ENCODE peak calls at places on chromosomes 5 and 9, in six cellular contexts. O, X, E, V, S and T are unnamed samples.
A peak's percentile ranks its signal among the peaks of the same experiment; 100 is the strongest.

GRCh38 chr5:12911156-12911555 is 1006.9 kb upstream of the CTNND2 start:
- DNase-seq in O (no peak), V (no peak), S (no peak), X (peak; percentile 15), E (no peak), T (no peak)

GRCh38 chr5:167767775-167768174 is 523.7 kb upstream of the WWC1 start:
- DNase-seq in V (no peak), O (no peak), E (no peak), S (no peak), X (peak; percentile 49), T (no peak)

GRCh38 chr9:121604242-121604641 is 47.2 kb upstream of the DAB2IP start:
- DNase-seq in S (peak; percentile 65), O (peak; percentile 61), X (peak; percentile 18), E (no peak), V (no peak), T (no peak)

GRCh38 chr5:158287643-158288228 is 428.8 kb upstream of the CLINT1 start:
- DNase-seq in X (peak; percentile 95), V (no peak), E (peak; percentile 86), S (no peak), O (no peak), T (no peak)

GRCh38 chr9:114072181-114073140 is 5.6 kb downstream of the AMBP start:
- DNase-seq in X (peak; percentile 52), S (no peak), E (no peak), O (peak; percentile 49), V (no peak), T (no peak)

GRCh38 chr5:104412649-104413240 is 850.2 kb upstream of the NUDT12 start:
- DNase-seq in O (peak; percentile 77), S (peak; percentile 52), E (peak; percentile 57), X (peak; percentile 42), V (peak; percentile 0), T (no peak)

GRCh38 chr5:142817961-142818431 is 47.8 kb downstream of the ARHGAP26 start:
- DNase-seq in O (no peak), X (no peak), S (no peak), V (no peak), E (no peak), T (no peak)

GRCh38 chr5:162217037-162217436 is 149.5 kb downstream of the GABRG2 start:
- DNase-seq in S (no peak), O (no peak), E (no peak), X (no peak), V (no peak), T (no peak)

GRCh38 chr9:124403246-124403645 is 12.0 kb downstream of the PSMB7 start:
- DNase-seq in E (no peak), V (no peak), X (no peak), O (no peak), S (no peak), T (no peak)

GRCh38 chr5:1720396-1721110 is 79.1 kb downstream of the MRPL36 start:
- DNase-seq in O (no peak), S (no peak), E (no peak), X (no peak), V (no peak), T (no peak)

GRCh38 chr9:130756460-130757152 is 63.0 kb downstream of the EXOSC2 start:
- DNase-seq in E (no peak), S (no peak), X (no peak), V (no peak), O (peak; percentile 27), T (no peak)

GRCh38 chr9:33082135-33082534 is 5.7 kb upstream of the SMU1 start:
- DNase-seq in E (no peak), V (no peak), S (no peak), X (no peak), O (no peak), T (no peak)

GRCh38 chr9:34405719-34406118 is 29.0 kb upstream of the MYORG start:
- DNase-seq in X (peak; percentile 81), S (no peak), O (no peak), E (peak; percentile 42), V (no peak), T (no peak)

GRCh38 chr5:120146787-120147186 is 317.3 kb upstream of the PRR16 start:
- DNase-seq in S (no peak), E (no peak), X (peak; percentile 33), O (no peak), V (no peak), T (no peak)

GRCh38 chr5:53167836-53168235 is 58.3 kb upstream of the MOCS2 start:
- DNase-seq in O (no peak), V (no peak), S (no peak), E (no peak), X (peak; percentile 24), T (no peak)

GRCh38 chr5:177997846-177998245 is 1.8 kb upstream of the PROP1 start:
- DNase-seq in S (no peak), O (no peak), V (no peak), X (no peak), E (no peak), T (no peak)

GRCh38 chr5:96661101-96661840 is 905 bp upstream of the CAST start:
- DNase-seq in E (peak; percentile 35), V (no peak), O (peak; percentile 32), S (peak; percentile 16), X (peak; percentile 55), T (peak; percentile 37)

GRCh38 chr9:131370638-131371037 is 23.2 kb upstream of the PRRC2B start:
- DNase-seq in O (no peak), S (no peak), X (no peak), V (no peak), E (no peak), T (no peak)

GRCh38 chr9:74577956-74578355 is 80.8 kb downstream of the RORB start:
- DNase-seq in V (no peak), E (no peak), X (no peak), O (peak; percentile 51), S (no peak), T (no peak)

DNA sequence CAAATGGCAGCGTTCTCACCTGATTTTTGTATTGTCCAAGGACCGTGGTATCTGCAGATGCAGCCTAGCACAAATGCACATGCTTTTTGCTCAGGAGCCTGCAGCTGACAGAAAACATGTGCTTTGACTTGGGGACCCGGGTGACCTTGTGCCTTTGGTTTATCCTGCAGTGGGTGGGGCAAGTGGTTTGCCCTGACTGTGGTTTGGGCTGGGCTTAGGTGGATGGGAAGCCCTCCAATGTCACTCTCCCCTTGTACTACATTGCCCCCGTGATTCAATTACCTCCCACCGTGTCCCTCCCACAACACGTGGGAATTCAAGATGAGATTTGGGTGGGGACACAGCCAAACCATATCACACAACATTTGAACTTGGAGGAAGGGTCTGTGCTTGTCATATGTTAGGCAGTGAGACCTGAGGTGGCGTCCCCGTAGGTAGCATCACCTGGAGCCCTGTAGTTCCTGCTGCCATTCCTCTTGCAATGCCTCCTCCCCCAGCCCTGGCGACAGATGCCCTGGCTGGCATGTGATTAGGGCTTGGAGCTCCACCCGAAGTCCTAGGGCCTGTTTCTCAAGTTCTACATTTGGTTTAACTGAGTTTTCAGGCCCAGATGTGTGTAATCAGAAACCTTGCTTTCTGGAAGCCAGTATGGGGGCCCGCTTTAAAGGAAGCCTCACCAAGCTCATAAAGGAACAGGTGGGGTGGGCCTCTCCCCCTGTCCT is 2.1 kb downstream of the ANKRD33B start:
- DNase-seq in S (peak; percentile 31), O (no peak), V (no peak), E (no peak), X (no peak), T (no peak)
- TF ChIP-seq CTCF in S (no peak), O (no peak), V (no peak), E (no peak), X (no peak), T (no peak)

DNA sequence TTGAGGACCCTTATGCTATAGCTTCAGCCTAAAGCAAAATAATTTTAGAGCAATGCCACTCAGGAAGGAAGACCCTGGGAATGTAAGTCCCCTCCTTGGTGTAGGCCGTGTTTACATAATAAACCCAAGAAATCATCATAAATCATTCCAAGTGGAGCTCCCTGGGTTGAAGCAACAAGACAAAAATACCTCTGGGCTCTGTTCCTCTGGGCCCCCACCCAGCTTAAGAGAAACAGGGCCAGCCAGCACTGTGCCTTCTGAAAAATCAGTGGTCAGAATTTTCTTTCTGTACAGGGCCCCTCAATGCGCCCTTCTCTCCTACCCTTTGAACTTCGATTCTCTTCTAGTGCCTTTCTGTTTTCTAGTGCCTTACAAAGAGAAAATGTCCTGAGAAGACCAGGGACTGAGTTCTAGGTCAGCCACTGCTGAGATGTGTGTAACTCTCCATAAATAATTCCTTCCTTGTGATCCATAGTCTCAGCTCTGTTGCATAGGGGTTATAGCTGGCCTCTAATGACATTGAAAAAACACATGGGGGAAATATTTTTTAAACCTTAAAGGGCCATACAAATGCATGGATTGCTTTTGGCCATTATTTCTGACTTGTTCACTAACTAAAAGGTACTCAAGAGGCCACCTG is 101.0 kb downstream of the ADRB2 start:
- DNase-seq in S (no peak), O (no peak), E (no peak), X (no peak), V (no peak), T (no peak)
- H3K27ac ChIP-seq in S (no peak overlapping the region), O (no peak overlapping the region), E (no peak overlapping the region), X (no peak overlapping the region), V (no peak overlapping the region), T (no peak overlapping the region)

GRCh38 chr5:180122875-180123274 is 51.3 kb upstream of the RNF130 start:
- DNase-seq in V (no peak), O (no peak), S (no peak), X (no peak), E (no peak), T (no peak)
- H3K27me3 ChIP-seq in V (peaks cover 9% of the 10 kb centered on the region), O (no peaks in the 10 kb centered on the region), S (no peaks in the 10 kb centered on the region), X (no peaks in the 10 kb centered on the region), E (peaks cover 3% of the 10 kb centered on the region), T (no peaks in the 10 kb centered on the region)

GRCh38 chr5:131275996-131276535 is 12.2 kb downstream of the CDC42SE2 start:
- DNase-seq in S (no peak), E (no peak), V (no peak), O (no peak), X (no peak), T (no peak)
- TF ChIP-seq CTCF in S (no peak), E (no peak), V (no peak), O (no peak), X (no peak), T (no peak)

GRCh38 chr5:39220280-39221030 is 1.1 kb upstream of the FYB1 start:
- DNase-seq in E (no peak), X (no peak), S (no peak), V (no peak), O (no peak), T (no peak)

GRCh38 chr5:39217365-39218281 is 1.7 kb downstream of the FYB1 start:
- DNase-seq in V (peak; percentile 74), E (peak; percentile 79), O (peak; percentile 92), X (peak; percentile 60), S (peak; percentile 77), T (peak; percentile 78)

GRCh38 chr5:39218482-39219381 is 631 bp downstream of the FYB1 start:
- DNase-seq in O (no peak), X (no peak), E (no peak), S (no peak), V (no peak), T (no peak)

GRCh38 chr5:39216621-39217020 is 2.7 kb downstream of the FYB1 start:
- DNase-seq in S (no peak), O (no peak), V (no peak), X (no peak), E (no peak), T (no peak)

DNA sequence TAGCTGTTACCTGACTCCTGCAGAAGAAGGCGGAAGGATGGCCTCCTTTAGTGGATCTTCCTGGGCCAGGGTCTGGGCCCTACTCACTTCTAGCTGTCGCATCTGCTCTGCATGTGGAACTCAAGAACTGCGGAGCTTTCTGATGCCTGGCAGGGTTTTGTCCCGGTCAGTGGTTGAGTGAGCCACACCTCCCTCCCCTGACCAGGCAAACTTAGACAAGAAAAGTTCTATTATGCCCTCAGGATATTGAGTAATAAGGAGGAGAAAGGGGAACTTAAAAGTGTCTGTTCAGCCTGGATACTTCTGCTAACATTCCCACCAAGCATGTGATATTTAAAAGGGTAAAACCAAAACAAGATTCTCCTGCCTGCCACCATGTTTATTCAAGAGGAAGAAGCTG is at the start of gene FYB1:
- DNase-seq in X (no peak), O (no peak), V (no peak), S (no peak), E (no peak), T (no peak)
- H3K27ac ChIP-seq in X (no peak within 1 kb of the TSS), O (no peak within 1 kb of the TSS), V (no peak within 1 kb of the TSS), S (no peak within 1 kb of the TSS), E (no peak within 1 kb of the TSS), T (peak within 1 kb of the TSS; percentile 9)